ENCODE peak calls at places on chromosome 13, in four cellular contexts. One of them, this sample, is unnamed.

GRCh38 chr13:42474954-42475353 is 99.0 kb upstream of the TNFSF11 start:
- DNase-seq in right atrium auricular region: no peak
- DNase-seq in adrenal gland: no peak
- DNase-seq in heart left ventricle: no peak
- DNase-seq in this sample: no peak

GRCh38 chr13:48626077-48626449 is 27.7 kb upstream of the CYSLTR2 start:
- DNase-seq in heart left ventricle: no peak
- DNase-seq in right atrium auricular region: no peak
- DNase-seq in adrenal gland: peak; percentile 64
- DNase-seq in this sample: no peak

GRCh38 chr13:69579351-69579750 is 528.3 kb upstream of the ATXN8OS start:
- DNase-seq in adrenal gland: no peak
- DNase-seq in right atrium auricular region: no peak
- DNase-seq in heart left ventricle: no peak
- DNase-seq in this sample: no peak

GRCh38 chr13:73304442-73304841 is 245.6 kb downstream of the KLF5 start:
- DNase-seq in adrenal gland: no peak
- DNase-seq in right atrium auricular region: no peak
- DNase-seq in heart left ventricle: no peak
- DNase-seq in this sample: no peak

GRCh38 chr13:36428083-36428482 is 4.2 kb upstream of the CCNA1 start:
- DNase-seq in adrenal gland: no peak
- DNase-seq in heart left ventricle: no peak
- DNase-seq in right atrium auricular region: no peak
- DNase-seq in this sample: no peak

GRCh38 chr13:46372071-46372470 is 15.0 kb downstream of the RUBCNL start:
- DNase-seq in heart left ventricle: no peak
- DNase-seq in right atrium auricular region: no peak
- DNase-seq in adrenal gland: no peak
- DNase-seq in this sample: no peak

GRCh38 chr13:99702687-99703319 is 201.5 kb downstream of the TM9SF2 start:
- DNase-seq in adrenal gland: no peak
- DNase-seq in right atrium auricular region: no peak
- DNase-seq in heart left ventricle: no peak
- DNase-seq in this sample: no peak

GRCh38 chr13:19984430-19985218 is 26.1 kb downstream of the ZMYM2 start:
- DNase-seq in heart left ventricle: no peak
- DNase-seq in right atrium auricular region: no peak
- DNase-seq in adrenal gland: no peak
- DNase-seq in this sample: no peak

GRCh38 chr13:106609116-106609515 is 41.2 kb upstream of the ARGLU1 start:
- DNase-seq in right atrium auricular region: no peak
- DNase-seq in heart left ventricle: no peak
- DNase-seq in adrenal gland: no peak
- DNase-seq in this sample: no peak

GRCh38 chr13:34469212-34469983 is 472.7 kb upstream of the NBEA start:
- DNase-seq in right atrium auricular region: no peak
- DNase-seq in heart left ventricle: no peak
- DNase-seq in adrenal gland: no peak
- DNase-seq in this sample: no peak

GRCh38 chr13:79346300-79346914 is 59.6 kb downstream of the RBM26 start:
- DNase-seq in heart left ventricle: no peak
- DNase-seq in adrenal gland: no peak
- DNase-seq in right atrium auricular region: no peak
- DNase-seq in this sample: no peak

GRCh38 chr13:38990693-38991092 is at the start of gene STOML3:
- DNase-seq in heart left ventricle: no peak
- DNase-seq in adrenal gland: no peak
- DNase-seq in right atrium auricular region: no peak
- DNase-seq in this sample: no peak

GRCh38 chr13:43767351-43767901 is 19.3 kb downstream of the ENOX1 start:
- DNase-seq in adrenal gland: peak; percentile 19
- DNase-seq in right atrium auricular region: no peak
- DNase-seq in heart left ventricle: peak; percentile 45
- DNase-seq in this sample: peak; percentile 78

GRCh38 chr13:31638577-31638976 is 100.7 kb upstream of the RXFP2 start:
- DNase-seq in right atrium auricular region: no peak
- DNase-seq in adrenal gland: no peak
- DNase-seq in heart left ventricle: no peak
- DNase-seq in this sample: no peak

GRCh38 chr13:52827839-52828238 is 20.6 kb downstream of the PCDH8 start:
- DNase-seq in heart left ventricle: no peak
- DNase-seq in adrenal gland: no peak
- DNase-seq in right atrium auricular region: no peak
- DNase-seq in this sample: no peak

GRCh38 chr13:94950303-94950702 is 238.0 kb upstream of the SOX21 start:
- DNase-seq in right atrium auricular region: no peak
- DNase-seq in heart left ventricle: no peak
- DNase-seq in adrenal gland: no peak
- DNase-seq in this sample: no peak

GRCh38 chr13:46126552-46127171 is 21.8 kb upstream of the CPB2 start:
- DNase-seq in adrenal gland: peak; percentile 81
- DNase-seq in heart left ventricle: peak; percentile 48
- DNase-seq in right atrium auricular region: no peak
- DNase-seq in this sample: no peak

GRCh38 chr13:30178976-30179375 is 128.4 kb downstream of the KATNAL1 start:
- DNase-seq in right atrium auricular region: no peak
- DNase-seq in heart left ventricle: no peak
- DNase-seq in adrenal gland: no peak
- DNase-seq in this sample: no peak

GRCh38 chr13:108313382-108313781 is 43.9 kb downstream of the TNFSF13B start:
- DNase-seq in right atrium auricular region: no peak
- DNase-seq in heart left ventricle: no peak
- DNase-seq in adrenal gland: no peak
- DNase-seq in this sample: no peak

GRCh38 chr13:93462151-93462550 is 235.5 kb downstream of the GPC6 start:
- DNase-seq in right atrium auricular region: no peak
- DNase-seq in heart left ventricle: no peak
- DNase-seq in adrenal gland: no peak
- DNase-seq in this sample: no peak

GRCh38 chr13:50080158-50080855 is 65.1 kb downstream of the KCNRG start:
- DNase-seq in adrenal gland: peak; percentile 41
- DNase-seq in right atrium auricular region: no peak
- DNase-seq in heart left ventricle: peak; percentile 23
- DNase-seq in this sample: peak; percentile 70

GRCh38 chr13:23810842-23811241 is 78.4 kb downstream of the MIPEP start:
- DNase-seq in right atrium auricular region: no peak
- DNase-seq in heart left ventricle: no peak
- DNase-seq in adrenal gland: no peak
- DNase-seq in this sample: no peak

GRCh38 chr13:50549221-50549942 is 294.1 kb downstream of the DLEU7 start:
- DNase-seq in right atrium auricular region: no peak
- DNase-seq in heart left ventricle: no peak
- DNase-seq in adrenal gland: no peak
- DNase-seq in this sample: no peak

GRCh38 chr13:25380082-25380481 is 8.3 kb downstream of the ATP8A2 start:
- DNase-seq in heart left ventricle: no peak
- DNase-seq in adrenal gland: no peak
- DNase-seq in right atrium auricular region: no peak
- DNase-seq in this sample: no peak

GRCh38 chr13:96172066-96172465 is 82.2 kb downstream of the HS6ST3 start:
- DNase-seq in heart left ventricle: no peak
- DNase-seq in adrenal gland: no peak
- DNase-seq in right atrium auricular region: no peak
- DNase-seq in this sample: no peak

GRCh38 chr13:35840991-35841604 is 290.1 kb downstream of the DCLK1 start:
- DNase-seq in right atrium auricular region: no peak
- DNase-seq in heart left ventricle: no peak
- DNase-seq in adrenal gland: no peak
- DNase-seq in this sample: no peak

GRCh38 chr13:74288361-74288911 is 154.2 kb upstream of the KLF12 start:
- DNase-seq in heart left ventricle: peak; percentile 46
- DNase-seq in adrenal gland: no peak
- DNase-seq in right atrium auricular region: no peak
- DNase-seq in this sample: peak; percentile 66

GRCh38 chr13:43170497-43170896 is 147.1 kb downstream of the DNAJC15 start:
- DNase-seq in heart left ventricle: no peak
- DNase-seq in adrenal gland: no peak
- DNase-seq in right atrium auricular region: no peak
- DNase-seq in this sample: no peak

GRCh38 chr13:112042496-112042895 is 24.5 kb upstream of the SOX1 start:
- DNase-seq in heart left ventricle: no peak
- DNase-seq in adrenal gland: no peak
- DNase-seq in right atrium auricular region: no peak
- DNase-seq in this sample: no peak

GRCh38 chr13:67438465-67438864 is 208.3 kb upstream of the PCDH9 start:
- DNase-seq in heart left ventricle: no peak
- DNase-seq in adrenal gland: no peak
- DNase-seq in right atrium auricular region: no peak
- DNase-seq in this sample: no peak

GRCh38 chr13:96089139-96089538 is 768 bp upstream of the HS6ST3 start:
- DNase-seq in heart left ventricle: no peak
- DNase-seq in adrenal gland: no peak
- DNase-seq in right atrium auricular region: no peak
- DNase-seq in this sample: no peak

GRCh38 chr13:86960876-86961275 is 710.3 kb upstream of the SLITRK5 start:
- DNase-seq in heart left ventricle: no peak
- DNase-seq in right atrium auricular region: no peak
- DNase-seq in adrenal gland: no peak
- DNase-seq in this sample: no peak

GRCh38 chr13:76552807-76553206 is 333.4 kb downstream of the KCTD12 start:
- DNase-seq in heart left ventricle: no peak
- DNase-seq in adrenal gland: no peak
- DNase-seq in right atrium auricular region: no peak
- DNase-seq in this sample: no peak

GRCh38 chr13:80338781-80339577 is 1.9 kb downstream of the SPRY2 start:
- DNase-seq in adrenal gland: peak; percentile 85
- DNase-seq in heart left ventricle: peak; percentile 83
- DNase-seq in right atrium auricular region: peak; percentile 83
- DNase-seq in this sample: peak; percentile 85

GRCh38 chr13:30880756-30881155 is 25.3 kb upstream of the MEDAG start:
- DNase-seq in right atrium auricular region: no peak
- DNase-seq in adrenal gland: peak; percentile 35
- DNase-seq in heart left ventricle: no peak
- DNase-seq in this sample: no peak

GRCh38 chr13:79435549-79435948 is 29.5 kb upstream of the RBM26 start:
- DNase-seq in right atrium auricular region: no peak
- DNase-seq in adrenal gland: no peak
- DNase-seq in heart left ventricle: no peak
- DNase-seq in this sample: no peak

DNA sequence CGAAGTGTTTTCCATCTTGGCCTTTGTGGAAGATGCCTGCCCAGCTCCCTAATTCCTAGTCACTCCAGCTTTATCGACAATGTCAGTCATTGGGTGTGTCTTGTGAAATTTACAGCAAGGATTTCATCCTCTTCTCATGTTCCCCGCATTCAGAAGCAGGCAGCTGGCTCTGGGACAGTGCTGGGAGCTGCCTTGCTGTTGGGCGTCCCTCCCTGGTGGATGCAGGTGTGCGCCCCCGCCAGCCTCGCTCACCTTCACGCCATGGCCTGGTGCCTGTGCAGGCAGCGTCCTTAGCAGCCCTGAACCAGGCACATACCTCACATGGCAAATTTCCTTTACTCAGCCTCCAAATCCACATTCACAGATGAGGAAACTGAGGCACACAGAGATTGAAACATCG is 39.7 kb upstream of the TFDP1 start:
- DNase-seq in adrenal gland: no peak
- DNase-seq in heart left ventricle: peak; percentile 12
- DNase-seq in right atrium auricular region: no peak
- DNase-seq in this sample: no peak
- H3K27ac ChIP-seq in adrenal gland: no peak overlapping the region
- H3K27ac ChIP-seq in heart left ventricle: no peak overlapping the region
- H3K27ac ChIP-seq in right atrium auricular region: no peak overlapping the region
- H3K27ac ChIP-seq in this sample: no peak overlapping the region

GRCh38 chr13:109628251-109628699 is 158.1 kb downstream of the IRS2 start:
- DNase-seq in right atrium auricular region: no peak
- DNase-seq in adrenal gland: no peak
- DNase-seq in heart left ventricle: no peak
- DNase-seq in this sample: no peak
- H3K27ac ChIP-seq in right atrium auricular region: no peak overlapping the region
- H3K27ac ChIP-seq in adrenal gland: no peak overlapping the region
- H3K27ac ChIP-seq in heart left ventricle: no peak overlapping the region
- H3K27ac ChIP-seq in this sample: no peak overlapping the region

DNA sequence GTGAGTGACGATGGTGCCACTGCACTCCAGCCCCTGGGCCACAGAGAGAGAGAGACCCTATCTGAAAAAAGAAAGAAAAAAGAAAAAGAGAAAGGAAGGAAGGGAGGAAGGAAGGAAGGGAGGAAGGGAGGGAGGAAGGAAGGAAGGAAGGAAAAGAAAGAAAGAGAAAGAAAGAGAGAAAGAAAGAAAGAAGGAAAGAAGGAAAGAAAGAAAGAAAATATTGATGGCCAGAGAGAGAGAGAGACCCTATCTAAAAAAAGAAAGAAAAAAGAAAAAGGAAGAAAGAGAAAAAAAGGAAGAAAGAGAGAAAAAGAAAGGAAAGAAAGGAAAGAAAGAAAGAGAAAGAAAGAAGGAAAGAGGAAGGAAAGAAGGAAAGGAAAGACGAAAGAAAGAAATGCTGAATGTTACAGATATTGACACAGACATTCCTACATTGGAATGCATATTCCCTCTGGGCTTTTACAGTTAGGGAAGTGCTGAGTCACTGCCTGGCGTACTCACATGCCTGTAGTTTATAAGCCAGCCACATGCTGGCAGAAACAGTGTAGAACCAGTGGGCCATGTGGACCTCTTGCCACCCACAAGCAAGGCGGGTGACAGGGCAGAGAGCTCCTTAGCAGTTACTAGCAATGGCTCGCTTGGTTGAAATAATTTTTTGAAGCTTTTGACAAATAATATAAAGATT is 34.6 kb upstream of the SLC46A3 start:
- DNase-seq in heart left ventricle: peak; percentile 54
- DNase-seq in right atrium auricular region: peak; percentile 75
- DNase-seq in adrenal gland: peak; percentile 72
- DNase-seq in this sample: peak; percentile 76
- H3K27ac ChIP-seq in heart left ventricle: peak overlapping the region; percentile 78
- H3K27ac ChIP-seq in right atrium auricular region: peak overlapping the region; percentile 54
- H3K27ac ChIP-seq in adrenal gland: no peak overlapping the region
- H3K27ac ChIP-seq in this sample: peak overlapping the region; percentile 50

GRCh38 chr13:51643114-51643881 is 59.0 kb downstream of the WDFY2 start:
- DNase-seq in heart left ventricle: no peak
- DNase-seq in right atrium auricular region: no peak
- DNase-seq in adrenal gland: no peak
- DNase-seq in this sample: no peak
- H3K27ac ChIP-seq in heart left ventricle: no peak overlapping the region
- H3K27ac ChIP-seq in right atrium auricular region: no peak overlapping the region
- H3K27ac ChIP-seq in adrenal gland: no peak overlapping the region
- H3K27ac ChIP-seq in this sample: no peak overlapping the region